ENCODE peak calls at places on chromosomes 11 and 22, in ten cellular contexts. Z is MM.1S, P is K562, V is mesendoderm, G is HCT116, Y is IMR-90, A is neuronal stem cell, C is colonic mucosa, W is endodermal cell, L is neural progenitor cell. U is an unnamed sample.

GRCh38 chr11:119518746-119519382 is 95.9 kb upstream of the THY1 start:
- DNase-seq in Z (peak; percentile 23), P (peak; percentile 60), V (peak; percentile 83), G (no peak), Y (peak; percentile 58), A (peak; percentile 76), C (no peak), W (peak; percentile 92), L (peak; percentile 89), U (no peak)

GRCh38 chr11:117183724-117184349 is 5.3 kb downstream of the SIDT2 start:
- DNase-seq in Z (no peak), P (no peak), V (no peak), G (no peak), Y (no peak), A (no peak), C (peak; percentile 65), W (peak; percentile 38), L (no peak), U (no peak)

GRCh38 chr22:19880786-19881569 is 26.3 kb upstream of the GNB1L start:
- DNase-seq in Z (no peak), P (peak; percentile 68), V (peak; percentile 99), G (peak; percentile 41), Y (peak; percentile 94), A (peak; percentile 92), C (peak; percentile 22), W (peak; percentile 98), L (peak; percentile 96), U (peak; percentile 34)

GRCh38 chr11:46330887-46331652 is 16.2 kb upstream of the DGKZ start:
- DNase-seq in Z (no peak), P (no peak), V (no peak), G (no peak), Y (no peak), A (no peak), C (no peak), W (no peak), L (no peak), U (no peak)

GRCh38 chr11:1278766-1279673 is 30.4 kb downstream of the TOLLIP start:
- DNase-seq in Z (no peak), P (no peak), V (no peak), G (no peak), Y (no peak), A (no peak), C (no peak), W (no peak), L (no peak), U (no peak)

GRCh38 chr11:77522215-77522614 is 48.3 kb upstream of the PAK1 start:
- DNase-seq in Z (no peak), P (no peak), V (peak; percentile 62), G (no peak), Y (peak; percentile 28), A (no peak), C (no peak), W (no peak), L (no peak), U (no peak)

GRCh38 chr11:101470881-101471535 is 112.8 kb downstream of the TRPC6 start:
- DNase-seq in Z (no peak), P (no peak), V (no peak), G (no peak), Y (peak; percentile 75), A (no peak), C (no peak), W (no peak), L (no peak), U (no peak)

GRCh38 chr11:133911169-133911568 is 45.6 kb downstream of the IGSF9B start:
- DNase-seq in Z (no peak), P (peak; percentile 10), V (peak; percentile 40), G (no peak), Y (no peak), A (no peak), C (no peak), W (peak; percentile 73), L (no peak), U (no peak)

GRCh38 chr11:122786896-122787295 is 51.4 kb upstream of the CRTAM start:
- DNase-seq in Z (no peak), P (no peak), V (no peak), G (no peak), Y (no peak), A (no peak), C (no peak), W (no peak), L (no peak), U (no peak)

GRCh38 chr11:122785156-122785605 is 53.1 kb upstream of the CRTAM start:
- DNase-seq in Z (no peak), P (no peak), V (no peak), G (no peak), Y (no peak), A (no peak), C (no peak), W (no peak), L (no peak), U (no peak)

GRCh38 chr11:122781378-122782040 is 56.8 kb upstream of the CRTAM start:
- DNase-seq in Z (peak; percentile 66), P (peak; percentile 74), V (peak; percentile 93), G (peak; percentile 67), Y (peak; percentile 90), A (peak; percentile 71), C (peak; percentile 83), W (peak; percentile 97), L (peak; percentile 90), U (peak; percentile 6)

GRCh38 chr11:122782222-122782621 is 56.1 kb upstream of the CRTAM start:
- DNase-seq in Z (no peak), P (no peak), V (no peak), G (no peak), Y (no peak), A (no peak), C (no peak), W (no peak), L (no peak), U (no peak)

DNA sequence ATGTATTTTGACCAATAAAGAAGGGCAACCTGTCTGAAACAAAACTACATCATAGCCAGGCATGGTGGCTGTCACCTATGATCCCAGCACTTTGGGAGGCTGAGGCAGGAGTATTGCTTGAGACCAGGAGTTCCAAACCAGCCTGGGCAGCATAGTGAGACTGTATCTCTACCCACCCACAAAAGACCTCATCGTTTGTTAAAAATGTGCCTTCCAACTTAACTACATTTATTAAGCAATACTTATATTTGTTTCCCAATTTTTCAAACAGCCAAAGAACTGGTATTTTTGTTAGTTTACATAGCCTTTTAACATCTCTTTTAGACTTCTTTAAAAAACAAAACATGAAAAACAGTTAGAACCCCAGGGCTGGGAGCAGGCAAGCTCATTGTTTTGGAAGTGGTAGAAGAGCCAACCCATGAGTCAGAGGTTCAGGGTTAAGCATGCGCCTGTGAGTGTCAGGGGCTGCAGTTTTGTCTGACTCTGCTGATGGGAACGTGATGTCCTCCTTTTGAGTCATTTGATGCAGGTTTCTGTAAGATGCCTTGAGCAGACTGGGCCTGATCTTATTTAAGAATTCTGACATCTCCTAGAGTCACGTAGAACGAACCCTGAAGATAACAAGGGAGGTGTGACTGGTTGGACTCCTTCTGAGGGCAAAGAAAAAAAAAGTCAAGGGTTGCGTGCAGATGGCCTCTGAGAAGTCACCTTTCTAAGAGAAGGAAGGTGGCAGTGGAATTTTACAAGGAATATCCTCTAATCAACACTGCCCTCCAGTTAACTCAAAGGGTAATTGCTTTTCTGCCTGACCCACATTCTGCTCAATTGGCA is 53.8 kb upstream of the CRTAM start:
- DNase-seq in Z (no peak), P (no peak), V (peak; percentile 44), G (no peak), Y (peak; percentile 98), A (no peak), C (no peak), W (no peak), L (no peak), U (no peak)
- H3K9ac ChIP-seq in Z (no peak overlapping the region), P (no peak overlapping the region), V (no peak overlapping the region), G (no peak overlapping the region), Y (no peak overlapping the region), A (no peak overlapping the region), C (no peak overlapping the region), W (no peak overlapping the region), L (no peak overlapping the region), U (no peak overlapping the region)

DNA sequence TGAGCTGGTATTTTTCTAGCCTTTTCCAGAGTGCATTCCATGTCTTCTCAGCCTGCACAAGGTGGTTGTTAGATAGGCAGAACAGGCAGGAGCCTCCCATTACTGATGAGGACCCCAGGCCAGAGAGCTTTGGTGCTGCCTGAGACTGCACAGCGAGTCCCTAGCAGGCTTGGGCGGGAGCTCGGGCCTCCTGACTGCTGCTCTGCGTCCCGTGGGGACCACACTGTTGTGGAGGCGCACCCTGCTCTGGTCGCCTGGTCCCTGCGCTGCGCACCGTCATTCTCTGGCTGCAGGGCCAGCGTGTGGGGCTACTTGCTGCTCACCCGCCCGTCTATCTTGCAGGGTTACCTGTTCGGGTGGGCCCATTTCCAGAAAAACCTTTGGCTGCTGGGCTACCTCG is 8.5 kb downstream of the TPCN2 start:
- DNase-seq in Z (no peak), P (no peak), V (no peak), G (no peak), Y (no peak), A (no peak), C (no peak), W (no peak), L (no peak), U (no peak)
- H3K27ac ChIP-seq in Z (no peak overlapping the region), P (no peak overlapping the region), V (no peak overlapping the region), G (no peak overlapping the region), Y (no peak overlapping the region), A (no peak overlapping the region), C (no peak overlapping the region), W (no peak overlapping the region), L (no peak overlapping the region), U (no peak overlapping the region)

DNA sequence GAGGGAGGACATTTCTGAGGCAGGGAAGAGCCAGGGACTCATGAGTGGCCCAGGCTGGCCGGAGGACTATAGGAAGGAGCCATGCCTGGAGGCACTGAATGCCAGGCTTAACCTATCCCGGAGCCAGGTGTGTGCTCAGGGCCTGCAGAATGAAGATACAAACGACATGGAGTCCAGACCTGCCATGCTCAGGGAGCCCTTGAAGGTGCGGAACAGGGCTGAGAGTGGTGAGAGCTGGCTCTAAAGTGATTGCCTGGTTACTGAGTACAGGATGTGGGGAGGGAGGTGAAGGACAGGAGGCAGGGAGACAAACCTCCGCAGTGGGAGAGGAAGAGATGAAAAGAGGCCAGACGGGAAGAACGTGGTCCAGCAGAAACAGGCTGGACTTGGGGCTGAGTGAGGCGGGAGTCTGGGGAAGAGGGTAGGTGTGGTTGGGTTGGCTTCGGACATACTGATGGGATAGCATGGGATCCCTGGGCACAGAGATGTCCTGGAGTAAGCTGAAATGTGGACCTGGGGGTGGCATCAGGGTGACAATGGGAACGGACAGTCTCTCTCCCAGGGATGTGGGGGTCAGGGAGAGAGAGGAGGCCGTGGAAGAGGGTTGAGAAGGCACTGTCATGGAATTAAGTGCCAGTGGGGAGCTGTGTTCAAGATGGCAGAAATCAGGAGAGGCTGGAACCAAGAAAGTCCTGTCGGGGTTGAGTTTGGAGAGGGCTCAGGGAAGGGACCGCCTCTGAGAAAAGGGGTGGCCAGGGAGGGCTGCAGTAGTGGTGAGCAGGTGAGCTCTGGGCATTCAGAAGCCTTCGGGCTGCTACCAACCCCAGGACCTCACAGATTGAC is 1.5 kb upstream of the ANKRD13D start:
- DNase-seq in Z (no peak), P (no peak), V (no peak), G (no peak), Y (no peak), A (no peak), C (no peak), W (no peak), L (no peak), U (no peak)
- H3K4me3 ChIP-seq in Z (peak overlapping the region; percentile 100), P (peak overlapping the region; percentile 71), V (no peak overlapping the region), G (peak overlapping the region; percentile 91), Y (no peak overlapping the region), A (peak overlapping the region; percentile 96), C (peak overlapping the region; percentile 60), W (peak overlapping the region; percentile 82), L (peak overlapping the region; percentile 68), U (peak overlapping the region; percentile 86)

GRCh38 chr11:69166186-69167115 is 10.7 kb downstream of the SMIM38 start:
- DNase-seq in Z (peak; percentile 91), P (peak; percentile 51), V (peak; percentile 93), G (peak; percentile 35), Y (peak; percentile 93), A (no peak), C (no peak), W (peak; percentile 83), L (peak; percentile 34), U (peak; percentile 37)

GRCh38 chr11:69163842-69164241 is 8.1 kb downstream of the SMIM38 start:
- DNase-seq in Z (no peak), P (no peak), V (no peak), G (no peak), Y (no peak), A (no peak), C (no peak), W (no peak), L (no peak), U (no peak)

GRCh38 chr11:69165775-69166174 is 10.0 kb downstream of the SMIM38 start:
- DNase-seq in Z (no peak), P (no peak), V (no peak), G (no peak), Y (no peak), A (no peak), C (no peak), W (no peak), L (no peak), U (no peak)

GRCh38 chr11:69162505-69162904 is 6.8 kb downstream of the SMIM38 start:
- DNase-seq in Z (no peak), P (no peak), V (no peak), G (no peak), Y (no peak), A (no peak), C (no peak), W (no peak), L (no peak), U (no peak)

DNA sequence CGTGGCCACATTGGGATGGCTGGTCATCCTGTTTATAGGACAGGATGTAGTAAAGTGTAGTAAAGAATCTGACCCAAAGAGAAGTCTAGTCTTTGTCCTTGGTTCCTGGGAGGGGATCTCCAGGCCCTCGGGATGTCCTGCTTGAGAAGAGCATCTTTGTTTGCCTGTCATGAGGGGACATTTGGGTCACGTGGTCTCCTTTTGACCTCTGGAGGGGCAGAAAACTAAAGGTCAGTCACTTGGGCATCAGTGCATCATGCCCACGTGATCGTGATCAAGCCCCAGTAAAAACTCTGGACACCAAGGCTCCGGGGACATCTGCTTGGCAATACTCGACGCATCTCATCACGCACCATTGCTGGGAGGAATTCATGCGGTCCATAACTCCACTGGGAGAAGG is 9.1 kb downstream of the SMIM38 start:
- DNase-seq in Z (no peak), P (no peak), V (no peak), G (no peak), Y (no peak), A (no peak), C (no peak), W (no peak), L (no peak), U (no peak)
- H3K9ac ChIP-seq in Z (no peak overlapping the region), P (no peak overlapping the region), V (no peak overlapping the region), G (no peak overlapping the region), Y (no peak overlapping the region), A (no peak overlapping the region), C (no peak overlapping the region), W (no peak overlapping the region), L (no peak overlapping the region), U (no peak overlapping the region)

U was measured in SK-N-MC.